ENCODE peak calls at places on chromosome 3, in six cellular contexts. One of them, this sample, is unnamed.

GRCh38 chr3:196989721-196990262 is 21.2 kb upstream of the PIGZ start:
- DNase-seq in lower leg skin: no peak
- DNase-seq in GM06990: no peak
- DNase-seq in HFF-Myc: no peak
- DNase-seq in esophagus squamous epithelium: no peak
- DNase-seq in ovary: no peak
- DNase-seq in this sample: no peak

GRCh38 chr3:151285940-151286339 is 7.6 kb upstream of the P2RY14 start:
- DNase-seq in lower leg skin: no peak
- DNase-seq in GM06990: no peak
- DNase-seq in HFF-Myc: no peak
- DNase-seq in esophagus squamous epithelium: no peak
- DNase-seq in ovary: no peak
- DNase-seq in this sample: no peak

GRCh38 chr3:132657869-132658747 is 1.5 kb downstream of the ACAD11 start:
- DNase-seq in lower leg skin: no peak
- DNase-seq in GM06990: no peak
- DNase-seq in HFF-Myc: no peak
- DNase-seq in esophagus squamous epithelium: no peak
- DNase-seq in ovary: no peak
- DNase-seq in this sample: no peak

GRCh38 chr3:34405159-34405558 is 606.7 kb downstream of the PDCD6IP start:
- DNase-seq in lower leg skin: no peak
- DNase-seq in GM06990: no peak
- DNase-seq in HFF-Myc: no peak
- DNase-seq in esophagus squamous epithelium: no peak
- DNase-seq in ovary: no peak
- DNase-seq in this sample: no peak

GRCh38 chr3:51845129-51845528 is 16.3 kb upstream of the IQCF2 start:
- DNase-seq in lower leg skin: no peak
- DNase-seq in GM06990: no peak
- DNase-seq in HFF-Myc: no peak
- DNase-seq in esophagus squamous epithelium: no peak
- DNase-seq in ovary: no peak
- DNase-seq in this sample: no peak

GRCh38 chr3:197027896-197028710 is 1.5 kb downstream of the MELTF start:
- DNase-seq in lower leg skin: peak; percentile 85
- DNase-seq in GM06990: no peak
- DNase-seq in HFF-Myc: no peak
- DNase-seq in esophagus squamous epithelium: no peak
- DNase-seq in ovary: no peak
- DNase-seq in this sample: no peak

GRCh38 chr3:139728414-139728813 is 50.6 kb upstream of the NMNAT3 start:
- DNase-seq in lower leg skin: no peak
- DNase-seq in GM06990: no peak
- DNase-seq in HFF-Myc: no peak
- DNase-seq in esophagus squamous epithelium: no peak
- DNase-seq in ovary: no peak
- DNase-seq in this sample: no peak

GRCh38 chr3:100516843-100517242 is 24.4 kb downstream of the TMEM45A start:
- DNase-seq in lower leg skin: no peak
- DNase-seq in GM06990: no peak
- DNase-seq in HFF-Myc: peak; percentile 81
- DNase-seq in esophagus squamous epithelium: no peak
- DNase-seq in ovary: no peak
- DNase-seq in this sample: no peak

GRCh38 chr3:134630506-134630905 is 20.3 kb downstream of the KY start:
- DNase-seq in lower leg skin: no peak
- DNase-seq in GM06990: no peak
- DNase-seq in HFF-Myc: no peak
- DNase-seq in esophagus squamous epithelium: no peak
- DNase-seq in ovary: no peak
- DNase-seq in this sample: no peak

GRCh38 chr3:17945799-17946381 is 203.5 kb upstream of the TBC1D5 start:
- DNase-seq in lower leg skin: no peak
- DNase-seq in GM06990: no peak
- DNase-seq in HFF-Myc: no peak
- DNase-seq in esophagus squamous epithelium: no peak
- DNase-seq in ovary: no peak
- DNase-seq in this sample: no peak

GRCh38 chr3:167437428-167438139 is 36.3 kb downstream of the SERPINI2 start:
- DNase-seq in lower leg skin: no peak
- DNase-seq in GM06990: no peak
- DNase-seq in HFF-Myc: no peak
- DNase-seq in esophagus squamous epithelium: no peak
- DNase-seq in ovary: no peak
- DNase-seq in this sample: no peak

GRCh38 chr3:129623447-129624118 is 17.1 kb upstream of the PLXND1 start:
- DNase-seq in lower leg skin: peak; percentile 93
- DNase-seq in GM06990: no peak
- DNase-seq in HFF-Myc: no peak
- DNase-seq in esophagus squamous epithelium: no peak
- DNase-seq in ovary: peak; percentile 49
- DNase-seq in this sample: no peak

GRCh38 chr3:151724846-151725562 is 8.7 kb upstream of the AADACL2 start:
- DNase-seq in lower leg skin: no peak
- DNase-seq in GM06990: no peak
- DNase-seq in HFF-Myc: peak; percentile 20
- DNase-seq in esophagus squamous epithelium: no peak
- DNase-seq in ovary: no peak
- DNase-seq in this sample: no peak

GRCh38 chr3:161014997-161015749 is 90.0 kb downstream of the B3GALNT1 start:
- DNase-seq in lower leg skin: no peak
- DNase-seq in GM06990: peak; percentile 54
- DNase-seq in HFF-Myc: no peak
- DNase-seq in esophagus squamous epithelium: no peak
- DNase-seq in ovary: no peak
- DNase-seq in this sample: no peak

GRCh38 chr3:13420817-13421755 is 964 bp upstream of the NUP210 start:
- DNase-seq in lower leg skin: no peak
- DNase-seq in GM06990: peak; percentile 79
- DNase-seq in HFF-Myc: no peak
- DNase-seq in esophagus squamous epithelium: peak; percentile 24
- DNase-seq in ovary: no peak
- DNase-seq in this sample: peak; percentile 77

GRCh38 chr3:37210230-37210629 is 35.8 kb upstream of the LRRFIP2 start:
- DNase-seq in lower leg skin: no peak
- DNase-seq in GM06990: no peak
- DNase-seq in HFF-Myc: no peak
- DNase-seq in esophagus squamous epithelium: no peak
- DNase-seq in ovary: no peak
- DNase-seq in this sample: no peak

GRCh38 chr3:118817748-118818165 is 216.9 kb downstream of the IGSF11 start:
- DNase-seq in lower leg skin: no peak
- DNase-seq in GM06990: no peak
- DNase-seq in HFF-Myc: peak; percentile 4
- DNase-seq in esophagus squamous epithelium: no peak
- DNase-seq in ovary: no peak
- DNase-seq in this sample: peak; percentile 42

GRCh38 chr3:115204470-115204869 is 57.4 kb upstream of the ZBTB20 start:
- DNase-seq in lower leg skin: no peak
- DNase-seq in GM06990: no peak
- DNase-seq in HFF-Myc: no peak
- DNase-seq in esophagus squamous epithelium: no peak
- DNase-seq in ovary: no peak
- DNase-seq in this sample: no peak

GRCh38 chr3:34013818-34014576 is 215.6 kb downstream of the PDCD6IP start:
- DNase-seq in lower leg skin: no peak
- DNase-seq in GM06990: no peak
- DNase-seq in HFF-Myc: no peak
- DNase-seq in esophagus squamous epithelium: no peak
- DNase-seq in ovary: no peak
- DNase-seq in this sample: no peak

GRCh38 chr3:25429441-25429907 is 1.4 kb downstream of the RARB start:
- DNase-seq in lower leg skin: no peak
- DNase-seq in GM06990: no peak
- DNase-seq in HFF-Myc: no peak
- DNase-seq in esophagus squamous epithelium: no peak
- DNase-seq in ovary: no peak
- DNase-seq in this sample: no peak

GRCh38 chr3:147120029-147120428 is 286.3 kb downstream of the ZIC4 start:
- DNase-seq in lower leg skin: no peak
- DNase-seq in GM06990: no peak
- DNase-seq in HFF-Myc: no peak
- DNase-seq in esophagus squamous epithelium: no peak
- DNase-seq in ovary: no peak
- DNase-seq in this sample: no peak

GRCh38 chr3:82000350-82000749 is 238.9 kb upstream of the GBE1 start:
- DNase-seq in lower leg skin: no peak
- DNase-seq in GM06990: no peak
- DNase-seq in HFF-Myc: no peak
- DNase-seq in esophagus squamous epithelium: no peak
- DNase-seq in ovary: no peak
- DNase-seq in this sample: no peak

GRCh38 chr3:108322352-108322751 is 26.0 kb downstream of the HHLA2 start:
- DNase-seq in lower leg skin: no peak
- DNase-seq in GM06990: no peak
- DNase-seq in HFF-Myc: no peak
- DNase-seq in esophagus squamous epithelium: no peak
- DNase-seq in ovary: no peak
- DNase-seq in this sample: no peak

GRCh38 chr3:165903885-165904284 is 66.7 kb upstream of the BCHE start:
- DNase-seq in lower leg skin: no peak
- DNase-seq in GM06990: no peak
- DNase-seq in HFF-Myc: no peak
- DNase-seq in esophagus squamous epithelium: no peak
- DNase-seq in ovary: no peak
- DNase-seq in this sample: no peak

GRCh38 chr3:176431986-176432385 is 765.3 kb downstream of the TBL1XR1 start:
- DNase-seq in lower leg skin: no peak
- DNase-seq in GM06990: no peak
- DNase-seq in HFF-Myc: no peak
- DNase-seq in esophagus squamous epithelium: no peak
- DNase-seq in ovary: no peak
- DNase-seq in this sample: no peak

GRCh38 chr3:113441051-113441770 is at the start of gene CFAP44:
- DNase-seq in lower leg skin: no peak
- DNase-seq in GM06990: peak; percentile 5
- DNase-seq in HFF-Myc: peak; percentile 22
- DNase-seq in esophagus squamous epithelium: no peak
- DNase-seq in ovary: peak; percentile 89
- DNase-seq in this sample: no peak

GRCh38 chr3:187958432-187959003 is 195.4 kb upstream of the LPP start:
- DNase-seq in lower leg skin: no peak
- DNase-seq in GM06990: no peak
- DNase-seq in HFF-Myc: no peak
- DNase-seq in esophagus squamous epithelium: no peak
- DNase-seq in ovary: no peak
- DNase-seq in this sample: no peak

GRCh38 chr3:151379083-151379734 is 5.3 kb downstream of the P2RY12 start:
- DNase-seq in lower leg skin: no peak
- DNase-seq in GM06990: no peak
- DNase-seq in HFF-Myc: no peak
- DNase-seq in esophagus squamous epithelium: no peak
- DNase-seq in ovary: peak; percentile 41
- DNase-seq in this sample: no peak

GRCh38 chr3:100492059-100492809 is at the start of gene TMEM45A:
- DNase-seq in lower leg skin: peak; percentile 99
- DNase-seq in GM06990: peak; percentile 91
- DNase-seq in HFF-Myc: peak; percentile 80
- DNase-seq in esophagus squamous epithelium: peak; percentile 35
- DNase-seq in ovary: peak; percentile 98
- DNase-seq in this sample: peak; percentile 54

GRCh38 chr3:177498037-177498857 is 301.0 kb upstream of the TBL1XR1 start:
- DNase-seq in lower leg skin: no peak
- DNase-seq in GM06990: peak; percentile 17
- DNase-seq in HFF-Myc: no peak
- DNase-seq in esophagus squamous epithelium: no peak
- DNase-seq in ovary: no peak
- DNase-seq in this sample: no peak

GRCh38 chr3:66017084-66017990 is 21.4 kb downstream of the MAGI1 start:
- DNase-seq in lower leg skin: no peak
- DNase-seq in GM06990: no peak
- DNase-seq in HFF-Myc: no peak
- DNase-seq in esophagus squamous epithelium: no peak
- DNase-seq in ovary: no peak
- DNase-seq in this sample: no peak

GRCh38 chr3:10299175-10299574 is 6.4 kb upstream of the GHRL start:
- DNase-seq in lower leg skin: no peak
- DNase-seq in GM06990: no peak
- DNase-seq in HFF-Myc: no peak
- DNase-seq in esophagus squamous epithelium: no peak
- DNase-seq in ovary: no peak
- DNase-seq in this sample: no peak
- TF ChIP-seq CTCF in lower leg skin: no peak
- TF ChIP-seq CTCF in GM06990: no peak
- TF ChIP-seq CTCF in HFF-Myc: no peak
- TF ChIP-seq CTCF in esophagus squamous epithelium: no peak
- TF ChIP-seq CTCF in ovary: no peak
- TF ChIP-seq CTCF in this sample: no peak

GRCh38 chr3:43286115-43286885 is at the start of gene SNRK:
- DNase-seq in lower leg skin: peak; percentile 98
- DNase-seq in GM06990: peak; percentile 88
- DNase-seq in HFF-Myc: peak; percentile 26
- DNase-seq in esophagus squamous epithelium: peak; percentile 30
- DNase-seq in ovary: peak; percentile 96
- DNase-seq in this sample: peak; percentile 19
- TF ChIP-seq CTCF in lower leg skin: no peak
- TF ChIP-seq CTCF in GM06990: peak; percentile 13
- TF ChIP-seq CTCF in HFF-Myc: peak; percentile 25
- TF ChIP-seq CTCF in esophagus squamous epithelium: peak; percentile 39
- TF ChIP-seq CTCF in ovary: no peak
- TF ChIP-seq CTCF in this sample: peak; percentile 20

GRCh38 chr3:21292971-21293370 is 458.0 kb downstream of the ZNF385D start:
- DNase-seq in lower leg skin: no peak
- DNase-seq in GM06990: no peak
- DNase-seq in HFF-Myc: no peak
- DNase-seq in esophagus squamous epithelium: no peak
- DNase-seq in ovary: no peak
- DNase-seq in this sample: no peak

GRCh38 chr3:21294768-21295167 is 456.2 kb downstream of the ZNF385D start:
- DNase-seq in lower leg skin: no peak
- DNase-seq in GM06990: no peak
- DNase-seq in HFF-Myc: no peak
- DNase-seq in esophagus squamous epithelium: no peak
- DNase-seq in ovary: no peak
- DNase-seq in this sample: no peak

DNA sequence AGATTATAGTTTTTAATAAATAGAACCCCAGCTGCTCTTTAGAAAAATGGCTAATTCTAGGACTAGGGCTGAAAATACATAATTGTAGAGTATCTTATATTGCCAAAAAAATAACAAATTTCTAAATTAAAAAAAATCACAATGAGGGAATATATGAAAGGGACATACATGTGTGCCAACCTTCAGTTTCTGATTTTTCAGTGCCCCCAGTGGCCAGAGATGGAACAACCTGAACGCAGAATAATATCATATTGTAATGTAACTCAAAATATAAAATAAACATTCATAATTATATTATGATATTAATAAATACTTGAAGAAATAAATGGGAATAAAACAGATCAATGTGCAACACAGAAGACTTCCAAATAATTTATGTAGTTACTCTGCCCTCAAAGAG is 460.5 kb downstream of the ZNF385D start:
- DNase-seq in lower leg skin: no peak
- DNase-seq in GM06990: no peak
- DNase-seq in HFF-Myc: no peak
- DNase-seq in esophagus squamous epithelium: no peak
- DNase-seq in ovary: no peak
- DNase-seq in this sample: no peak
- TF ChIP-seq CTCF in lower leg skin: no peak
- TF ChIP-seq CTCF in GM06990: peak; percentile 38
- TF ChIP-seq CTCF in HFF-Myc: peak; percentile 61
- TF ChIP-seq CTCF in esophagus squamous epithelium: peak; percentile 20
- TF ChIP-seq CTCF in ovary: no peak
- TF ChIP-seq CTCF in this sample: peak; percentile 21

GRCh38 chr3:29679967-29680366 is 399.1 kb downstream of the RBMS3 start:
- DNase-seq in lower leg skin: no peak
- DNase-seq in GM06990: no peak
- DNase-seq in HFF-Myc: no peak
- DNase-seq in esophagus squamous epithelium: no peak
- DNase-seq in ovary: no peak
- DNase-seq in this sample: no peak
- TF ChIP-seq CTCF in lower leg skin: no peak
- TF ChIP-seq CTCF in GM06990: no peak
- TF ChIP-seq CTCF in HFF-Myc: no peak
- TF ChIP-seq CTCF in esophagus squamous epithelium: no peak
- TF ChIP-seq CTCF in ovary: no peak
- TF ChIP-seq CTCF in this sample: no peak